ENCODE peak calls at places on chromosome 22, in eight cellular contexts. S is prostate gland; I is right atrium auricular region; V is A549; U is tibial artery; Y is suprapubic skin; D is adrenal gland; O is CD8-positive, alpha-beta T cell. F is an unnamed sample. For H3K4me1, the result is how much of the 10 kb centered on the place peaks cover.

GRCh38 chr22:46619240-46619829 is 851 bp upstream of the GRAMD4 start:
- DNase-seq in D (no peak), I (no peak), V (no peak), U (no peak), S (no peak), Y (no peak), O (no peak), F (no peak)

GRCh38 chr22:24433868-24434471 is 6.6 kb downstream of the ADORA2A start:
- DNase-seq in D (no peak), V (no peak), O (no peak), I (no peak), U (peak), Y (no peak), S (no peak), F (no peak)

GRCh38 chr22:42385691-42386090 is 46.5 kb downstream of the NFAM1 start:
- DNase-seq in O (no peak), U (no peak), V (no peak), Y (no peak), I (no peak), D (no peak), S (no peak), F (no peak)

GRCh38 chr22:42173183-42173926 is 42.7 kb upstream of the CYP2D6 start:
- DNase-seq in U (no peak), O (no peak), S (no peak), I (no peak), D (no peak), V (no peak), Y (no peak), F (no peak)

GRCh38 chr22:33909906-33910305 is 10.4 kb downstream of the LARGE1 start:
- DNase-seq in O (no peak), U (no peak), S (no peak), Y (no peak), V (no peak), I (no peak), D (no peak), F (no peak)

GRCh38 chr22:31230871-31231621 is 18.9 kb downstream of the LIMK2 start:
- DNase-seq in D (peak), S (peak), I (no peak), O (peak), U (no peak), V (no peak), Y (no peak), F (peak)

GRCh38 chr22:48603621-48604320 is 1223.9 kb downstream of the BRD1 start:
- DNase-seq in I (no peak), O (no peak), S (no peak), D (no peak), Y (no peak), V (no peak), U (no peak), F (no peak)

GRCh38 chr22:48874956-48875355 is 952.7 kb downstream of the BRD1 start:
- DNase-seq in V (no peak), O (no peak), I (no peak), U (no peak), Y (no peak), S (no peak), D (peak), F (peak)

GRCh38 chr22:41892721-41893120 is 22.2 kb downstream of the SHISA8 start:
- DNase-seq in S (no peak), U (no peak), V (no peak), Y (no peak), O (no peak), D (no peak), I (no peak), F (no peak)

GRCh38 chr22:24420072-24420976 is 7.1 kb upstream of the ADORA2A start:
- DNase-seq in O (no peak), I (no peak), D (peak), V (no peak), Y (no peak), U (no peak), S (no peak), F (peak)

GRCh38 chr22:23158516-23159286 is 13.4 kb downstream of the RAB36 start:
- DNase-seq in D (no peak), S (no peak), I (no peak), U (no peak), V (no peak), O (no peak), Y (no peak), F (no peak)

GRCh38 chr22:37544955-37545702 is 15.2 kb upstream of the CDC42EP1 start:
- DNase-seq in Y (no peak), U (peak), S (no peak), O (peak), V (peak), D (peak), I (peak), F (peak)

GRCh38 chr22:25193548-25193947 is 6.1 kb upstream of the CRYBB3 start:
- DNase-seq in S (no peak), O (no peak), Y (no peak), V (no peak), D (no peak), U (no peak), I (no peak), F (peak)

GRCh38 chr22:30507670-30508069 is 2.2 kb upstream of the SEC14L4 start:
- DNase-seq in D (no peak), V (no peak), U (no peak), I (no peak), S (no peak), O (no peak), Y (no peak), F (no peak)

GRCh38 chr22:48380016-48380665 is 1447.5 kb downstream of the BRD1 start:
- DNase-seq in O (no peak), V (no peak), D (no peak), Y (peak), I (no peak), U (peak), S (no peak), F (no peak)

GRCh38 chr22:37817705-37818311 is 5.4 kb upstream of the GALR3 start:
- DNase-seq in Y (peak), V (peak), D (peak), S (peak), U (peak), O (peak), I (peak), F (peak)

GRCh38 chr22:45503816-45504702 is 1.4 kb downstream of the FBLN1 start:
- DNase-seq in U (peak), I (no peak), Y (no peak), V (no peak), D (no peak), O (no peak), S (no peak), F (peak)

GRCh38 chr22:35315855-35316745 is 16.4 kb downstream of the TOM1 start:
- DNase-seq in S (peak), O (no peak), D (peak), Y (peak), V (no peak), I (peak), U (peak), F (peak)

GRCh38 chr22:24026056-24026455 is 15.0 kb downstream of the CABIN1 start:
- DNase-seq in I (no peak), U (no peak), S (no peak), D (no peak), O (no peak), Y (no peak), V (no peak), F (no peak)

GRCh38 chr22:30606455-30607299 is at the start of gene TCN2:
- DNase-seq in I (peak), O (peak), V (peak), Y (peak), S (peak), U (peak), D (peak), F (peak)

GRCh38 chr22:32286290-32286840 is 31.2 kb upstream of the SLC5A4 start:
- DNase-seq in V (no peak), D (no peak), I (no peak), U (no peak), Y (no peak), O (no peak), S (no peak), F (no peak)

GRCh38 chr22:41504397-41504796 is 35.5 kb downstream of the ACO2 start:
- DNase-seq in D (peak), V (no peak), Y (no peak), O (no peak), I (no peak), S (no peak), U (peak), F (no peak)

GRCh38 chr22:41885116-41885515 is 29.8 kb downstream of the SHISA8 start:
- DNase-seq in S (no peak), O (no peak), D (no peak), I (no peak), V (no peak), Y (no peak), U (no peak), F (no peak)

GRCh38 chr22:31488988-31489617 is 539 bp downstream of the EIF4ENIF1 start:
- DNase-seq in V (no peak), D (peak), S (peak), Y (no peak), O (peak), I (no peak), U (no peak), F (peak)

GRCh38 chr22:24105018-24105360 is 76.3 kb upstream of the SUSD2 start:
- DNase-seq in V (no peak), S (no peak), D (peak), I (peak), O (no peak), Y (no peak), U (peak), F (no peak)

GRCh38 chr22:40334899-40335298 is 11.4 kb upstream of the ADSL start:
- DNase-seq in O (no peak), Y (no peak), D (no peak), S (no peak), U (no peak), V (no peak), I (no peak), F (no peak)

GRCh38 chr22:17634696-17635095 is 3.9 kb upstream of the BCL2L13 start:
- DNase-seq in U (no peak), O (no peak), I (no peak), Y (no peak), S (no peak), V (no peak), D (no peak), F (no peak)

GRCh38 chr22:48968201-48968959 is 859.3 kb downstream of the BRD1 start:
- DNase-seq in I (peak), D (no peak), V (no peak), O (no peak), Y (no peak), S (peak), U (peak), F (peak)

GRCh38 chr22:38025514-38025913 is 31.7 kb upstream of the PICK1 start:
- DNase-seq in V (no peak), O (no peak), D (no peak), I (no peak), Y (no peak), S (no peak), U (no peak), F (no peak)

GRCh38 chr22:47371263-47372090 is 609.0 kb downstream of the TBC1D22A start:
- DNase-seq in D (no peak), S (no peak), O (no peak), U (no peak), I (no peak), V (no peak), Y (no peak), F (peak)

GRCh38 chr22:46287873-46288751 is 8.6 kb upstream of the GTSE1 start:
- DNase-seq in I (no peak), O (no peak), D (peak), U (peak), Y (no peak), V (no peak), S (no peak), F (no peak)

GRCh38 chr22:24444251-24444650 is 16.9 kb downstream of the ADORA2A start:
- DNase-seq in Y (no peak), D (no peak), V (no peak), S (no peak), U (no peak), O (no peak), I (no peak), F (no peak)

GRCh38 chr22:42399315-42400271 is 32.6 kb downstream of the NFAM1 start:
- DNase-seq in U (no peak), S (no peak), D (peak), I (no peak), Y (no peak), V (no peak), O (no peak), F (no peak)

GRCh38 chr22:22022977-22023534 is 40.5 kb upstream of the TOP3B start:
- DNase-seq in D (no peak), U (no peak), V (no peak), O (no peak), Y (no peak), I (no peak), S (no peak), F (no peak)

GRCh38 chr22:31055322-31056159 is 25.6 kb upstream of the SMTN start:
- DNase-seq in S (peak), I (peak), U (peak), O (no peak), V (peak), D (peak), Y (peak), F (peak)

GRCh38 chr22:49566693-49567092 is 261.0 kb downstream of the BRD1 start:
- DNase-seq in I (no peak), Y (peak), S (no peak), V (no peak), D (no peak), U (peak), O (no peak), F (no peak)

GRCh38 chr22:48838846-48839730 is 988.6 kb downstream of the BRD1 start:
- DNase-seq in S (no peak), U (peak), I (no peak), Y (no peak), D (no peak), V (no peak), O (no peak), F (no peak)

GRCh38 chr22:45976351-45977002 is 485 bp downstream of the WNT7B start:
- DNase-seq in U (no peak), I (no peak), V (no peak), O (no peak), Y (no peak), S (no peak), D (no peak), F (no peak)

GRCh38 chr22:30396871-30397655 is at the start of gene SEC14L2:
- DNase-seq in I (peak), D (peak), V (peak), O (peak), Y (peak), S (peak), U (peak), F (peak)

GRCh38 chr22:43946391-43946680 is 8.9 kb upstream of the SAMM50 start:
- DNase-seq in S (no peak), V (peak), O (no peak), D (no peak), I (no peak), U (no peak), Y (no peak), F (no peak)

GRCh38 chr22:43945632-43946390 is 9.4 kb upstream of the SAMM50 start:
- DNase-seq in I (no peak), O (peak), V (peak), D (peak), S (peak), Y (no peak), U (no peak), F (peak)

GRCh38 chr22:43944670-43945430 is 10.4 kb upstream of the SAMM50 start:
- DNase-seq in Y (no peak), I (no peak), V (no peak), D (no peak), U (no peak), S (no peak), O (no peak), F (no peak)

DNA sequence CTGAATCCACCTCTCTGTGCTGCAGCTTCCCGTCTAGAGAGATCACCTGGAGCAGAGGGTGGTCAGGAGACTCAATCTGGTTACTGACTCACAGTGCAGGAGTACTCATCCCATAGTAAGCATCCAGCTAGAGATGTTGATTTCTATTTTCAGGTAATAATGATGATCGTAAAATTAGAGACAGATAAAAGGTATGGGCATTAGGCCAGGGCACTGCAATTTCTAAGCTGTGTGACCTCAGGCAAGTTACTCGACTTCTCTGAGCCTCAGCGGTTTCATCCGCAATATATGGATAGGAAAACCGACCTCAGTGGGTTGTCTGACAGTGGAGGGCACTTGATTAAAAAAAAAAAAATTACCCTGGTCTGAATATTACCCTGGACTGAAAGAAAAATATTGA is 13.8 kb upstream of the SAMM50 start:
- DNase-seq in O (no peak), S (no peak), U (no peak), D (no peak), Y (no peak), V (no peak), I (no peak), F (no peak)
- H3K4me1 ChIP-seq in O (under half), S (under half), U (under half), D (under half), Y (under half), V (under half), I (under half), F (under half)

GRCh38 chr22:29385748-29386147 is 2.6 kb downstream of the AP1B1 start:
- DNase-seq in Y (no peak), D (peak), I (no peak), O (no peak), V (no peak), U (peak), S (no peak), F (no peak)
- H3K4me3 ChIP-seq in Y (no peak), D (no peak), I (no peak), O (no peak), V (no peak), U (no peak), S (no peak), F (no peak)

DNA sequence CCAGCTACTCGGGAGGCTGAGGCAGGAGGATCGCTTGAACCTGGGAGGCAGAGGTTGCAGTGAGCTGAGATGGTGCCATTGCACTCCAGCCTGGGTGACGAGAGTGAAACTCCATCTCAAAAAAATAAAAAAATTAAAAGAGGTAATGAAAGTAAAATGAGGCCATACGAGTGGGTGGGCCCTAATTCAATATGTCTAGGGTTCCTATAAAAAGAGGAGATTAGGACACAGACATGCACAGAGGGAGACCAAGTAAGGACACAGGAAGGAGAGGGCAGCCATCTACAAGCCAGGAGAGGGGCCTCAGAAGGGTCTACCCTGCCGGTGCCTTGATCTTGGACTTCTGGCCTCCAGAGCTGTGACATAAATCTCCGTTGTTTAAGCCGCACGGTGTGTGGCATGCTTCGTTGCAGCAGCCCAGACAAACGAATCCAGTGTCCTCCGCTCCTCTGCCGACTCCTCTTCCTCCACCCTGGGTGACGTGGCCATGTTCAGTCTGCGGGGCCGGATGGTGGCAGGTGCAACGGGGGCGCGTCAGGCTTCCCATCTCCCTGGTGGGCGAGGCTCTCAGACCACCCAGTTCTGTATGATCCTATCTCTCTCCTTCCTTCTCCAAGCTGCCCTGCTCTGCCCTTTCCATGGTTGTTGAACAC is 51.6 kb upstream of the PARVG start:
- DNase-seq in D (no peak), Y (no peak), O (no peak), V (no peak), I (no peak), S (no peak), U (peak), F (no peak)
- TF ChIP-seq CTCF in D (no peak), Y (no peak), O (no peak), V (no peak), I (no peak), S (no peak), U (no peak), F (no peak)

GRCh38 chr22:39242809-39243442 is 1.9 kb downstream of the PDGFB start:
- DNase-seq in V (no peak), S (peak), U (no peak), D (no peak), I (no peak), O (peak), Y (no peak), F (peak)
- H3K4me1 ChIP-seq in V (under half), S (under half), U (under half), D (under half), I (half or more), O (under half), Y (half or more), F (under half)

GRCh38 chr22:19754701-19755144 is 5.9 kb upstream of the TBX1 start:
- DNase-seq in U (no peak), D (no peak), Y (no peak), O (no peak), I (no peak), S (no peak), V (no peak), F (no peak)
- H3K4me3 ChIP-seq in U (no peak), D (no peak), Y (peak), O (no peak), I (peak), S (no peak), V (no peak), F (no peak)

GRCh38 chr22:26797910-26798309 is 140.5 kb downstream of the MIAT start:
- DNase-seq in S (no peak), I (no peak), Y (no peak), U (no peak), O (no peak), D (no peak), V (peak), F (peak)
- TF ChIP-seq CTCF in S (no peak), I (no peak), Y (no peak), U (no peak), O (no peak), D (no peak), V (peak), F (peak)

DNA sequence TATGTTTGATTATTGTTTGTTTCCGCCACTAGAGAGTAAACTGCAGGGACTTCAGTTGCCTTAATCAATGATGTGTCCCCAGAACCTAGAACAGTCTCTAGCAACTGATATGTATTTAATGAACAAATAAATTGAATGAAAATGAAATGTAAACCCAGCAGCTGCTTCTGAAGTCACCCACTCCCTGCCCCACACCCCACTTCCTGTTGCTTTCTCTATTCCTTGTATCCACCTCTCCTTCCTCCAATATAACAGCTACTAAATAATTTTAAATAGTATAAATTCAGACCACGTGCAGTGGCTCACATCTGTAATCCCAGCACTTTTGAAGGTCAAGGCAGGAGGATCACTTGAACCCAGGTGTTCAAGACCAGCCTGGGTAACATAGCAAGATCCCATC is 15.8 kb downstream of the MYH9 start:
- DNase-seq in D (no peak), Y (no peak), I (no peak), O (no peak), S (no peak), U (no peak), V (no peak), F (no peak)
- H3K4me1 ChIP-seq in D (half or more), Y (half or more), I (half or more), O (half or more), S (half or more), U (under half), V (half or more), F (half or more)

F was measured in Caco-2.